ENCODE peak calls at places on chromosomes 2 and 18, in nine cellular contexts. One of them, this sample, is unnamed.

GRCh38 chr2:61182059-61182383 is 20.0 kb downstream of the C2orf74 start:
- DNase-seq in lower lobe of right lung: no peak
- DNase-seq in fibroblast of the aortic adventitia: no peak
- DNase-seq in SK-N-SH: no peak
- DNase-seq in testis: no peak
- DNase-seq in fibroblast of villous mesenchyme: no peak
- DNase-seq in bronchial epithelial cell: no peak
- DNase-seq in psoas muscle: no peak
- DNase-seq in astrocyte of the spinal cord: no peak
- DNase-seq in this sample: no peak

GRCh38 chr2:34552337-34552736 is 953.2 kb upstream of the FAM98A start:
- DNase-seq in lower lobe of right lung: no peak
- DNase-seq in bronchial epithelial cell: no peak
- DNase-seq in SK-N-SH: no peak
- DNase-seq in fibroblast of the aortic adventitia: no peak
- DNase-seq in fibroblast of villous mesenchyme: no peak
- DNase-seq in psoas muscle: no peak
- DNase-seq in astrocyte of the spinal cord: no peak
- DNase-seq in testis: no peak
- DNase-seq in this sample: no peak

GRCh38 chr2:113124181-113124961 is 3.0 kb upstream of the IL1RN start:
- DNase-seq in fibroblast of the aortic adventitia: peak
- DNase-seq in testis: no peak
- DNase-seq in fibroblast of villous mesenchyme: peak
- DNase-seq in lower lobe of right lung: no peak
- DNase-seq in bronchial epithelial cell: peak
- DNase-seq in psoas muscle: no peak
- DNase-seq in SK-N-SH: no peak
- DNase-seq in astrocyte of the spinal cord: peak
- DNase-seq in this sample: no peak

GRCh38 chr2:183060500-183061231 is 17.9 kb upstream of the DUSP19 start:
- DNase-seq in SK-N-SH: no peak
- DNase-seq in fibroblast of the aortic adventitia: no peak
- DNase-seq in testis: no peak
- DNase-seq in lower lobe of right lung: no peak
- DNase-seq in psoas muscle: no peak
- DNase-seq in fibroblast of villous mesenchyme: no peak
- DNase-seq in bronchial epithelial cell: no peak
- DNase-seq in astrocyte of the spinal cord: no peak
- DNase-seq in this sample: no peak

GRCh38 chr18:58310517-58310916 is 266.5 kb downstream of the NEDD4L start:
- DNase-seq in lower lobe of right lung: peak
- DNase-seq in bronchial epithelial cell: peak
- DNase-seq in astrocyte of the spinal cord: no peak
- DNase-seq in testis: no peak
- DNase-seq in fibroblast of villous mesenchyme: no peak
- DNase-seq in psoas muscle: peak
- DNase-seq in fibroblast of the aortic adventitia: no peak
- DNase-seq in SK-N-SH: no peak
- DNase-seq in this sample: no peak

GRCh38 chr18:30568333-30568732 is 474.2 kb downstream of the DSC3 start:
- DNase-seq in lower lobe of right lung: no peak
- DNase-seq in fibroblast of the aortic adventitia: no peak
- DNase-seq in astrocyte of the spinal cord: no peak
- DNase-seq in psoas muscle: no peak
- DNase-seq in testis: no peak
- DNase-seq in SK-N-SH: no peak
- DNase-seq in fibroblast of villous mesenchyme: no peak
- DNase-seq in bronchial epithelial cell: no peak
- DNase-seq in this sample: no peak

GRCh38 chr2:123380536-123380935 is 644.6 kb upstream of the CNTNAP5 start:
- DNase-seq in astrocyte of the spinal cord: no peak
- DNase-seq in fibroblast of villous mesenchyme: no peak
- DNase-seq in lower lobe of right lung: no peak
- DNase-seq in psoas muscle: no peak
- DNase-seq in fibroblast of the aortic adventitia: no peak
- DNase-seq in SK-N-SH: no peak
- DNase-seq in bronchial epithelial cell: no peak
- DNase-seq in testis: no peak
- DNase-seq in this sample: no peak

GRCh38 chr2:61520261-61520660 is 17.9 kb downstream of the XPO1 start:
- DNase-seq in lower lobe of right lung: no peak
- DNase-seq in bronchial epithelial cell: peak
- DNase-seq in testis: peak
- DNase-seq in psoas muscle: no peak
- DNase-seq in fibroblast of villous mesenchyme: no peak
- DNase-seq in SK-N-SH: no peak
- DNase-seq in fibroblast of the aortic adventitia: no peak
- DNase-seq in astrocyte of the spinal cord: no peak
- DNase-seq in this sample: no peak

GRCh38 chr2:191086707-191087106 is 64.1 kb downstream of the STAT4 start:
- DNase-seq in fibroblast of the aortic adventitia: no peak
- DNase-seq in fibroblast of villous mesenchyme: peak
- DNase-seq in bronchial epithelial cell: no peak
- DNase-seq in lower lobe of right lung: no peak
- DNase-seq in astrocyte of the spinal cord: no peak
- DNase-seq in SK-N-SH: no peak
- DNase-seq in testis: no peak
- DNase-seq in psoas muscle: no peak
- DNase-seq in this sample: no peak

GRCh38 chr2:212392048-212392447 is 146.6 kb downstream of the ERBB4 start:
- DNase-seq in psoas muscle: no peak
- DNase-seq in testis: no peak
- DNase-seq in astrocyte of the spinal cord: peak
- DNase-seq in fibroblast of the aortic adventitia: peak
- DNase-seq in bronchial epithelial cell: peak
- DNase-seq in lower lobe of right lung: no peak
- DNase-seq in fibroblast of villous mesenchyme: no peak
- DNase-seq in SK-N-SH: no peak
- DNase-seq in this sample: no peak

GRCh38 chr2:226977775-226978190 is 141.9 kb downstream of the RHBDD1 start:
- DNase-seq in bronchial epithelial cell: peak
- DNase-seq in testis: no peak
- DNase-seq in fibroblast of the aortic adventitia: peak
- DNase-seq in fibroblast of villous mesenchyme: peak
- DNase-seq in psoas muscle: no peak
- DNase-seq in lower lobe of right lung: no peak
- DNase-seq in astrocyte of the spinal cord: peak
- DNase-seq in SK-N-SH: peak
- DNase-seq in this sample: no peak

GRCh38 chr2:102399499-102400141 is 23.3 kb upstream of the IL18RAP start:
- DNase-seq in astrocyte of the spinal cord: no peak
- DNase-seq in lower lobe of right lung: no peak
- DNase-seq in psoas muscle: no peak
- DNase-seq in testis: no peak
- DNase-seq in SK-N-SH: no peak
- DNase-seq in fibroblast of the aortic adventitia: no peak
- DNase-seq in bronchial epithelial cell: no peak
- DNase-seq in fibroblast of villous mesenchyme: no peak
- DNase-seq in this sample: no peak

GRCh38 chr18:22385718-22386117 is 32.0 kb downstream of the CTAGE1 start:
- DNase-seq in bronchial epithelial cell: peak
- DNase-seq in testis: no peak
- DNase-seq in astrocyte of the spinal cord: peak
- DNase-seq in fibroblast of villous mesenchyme: peak
- DNase-seq in lower lobe of right lung: no peak
- DNase-seq in SK-N-SH: no peak
- DNase-seq in psoas muscle: no peak
- DNase-seq in fibroblast of the aortic adventitia: peak
- DNase-seq in this sample: no peak

GRCh38 chr2:38168710-38169480 is 92.9 kb upstream of the CYP1B1 start:
- DNase-seq in testis: no peak
- DNase-seq in bronchial epithelial cell: peak
- DNase-seq in fibroblast of the aortic adventitia: no peak
- DNase-seq in fibroblast of villous mesenchyme: peak
- DNase-seq in psoas muscle: no peak
- DNase-seq in astrocyte of the spinal cord: peak
- DNase-seq in SK-N-SH: no peak
- DNase-seq in lower lobe of right lung: no peak
- DNase-seq in this sample: peak

GRCh38 chr2:33441235-33441810 is 35.1 kb upstream of the RASGRP3 start:
- DNase-seq in bronchial epithelial cell: peak
- DNase-seq in SK-N-SH: peak
- DNase-seq in lower lobe of right lung: no peak
- DNase-seq in psoas muscle: no peak
- DNase-seq in astrocyte of the spinal cord: peak
- DNase-seq in fibroblast of villous mesenchyme: peak
- DNase-seq in testis: peak
- DNase-seq in fibroblast of the aortic adventitia: peak
- DNase-seq in this sample: peak

GRCh38 chr2:26456701-26457224 is 21.2 kb downstream of the OTOF start:
- DNase-seq in psoas muscle: no peak
- DNase-seq in lower lobe of right lung: peak
- DNase-seq in testis: peak
- DNase-seq in astrocyte of the spinal cord: no peak
- DNase-seq in SK-N-SH: no peak
- DNase-seq in fibroblast of the aortic adventitia: no peak
- DNase-seq in fibroblast of villous mesenchyme: no peak
- DNase-seq in bronchial epithelial cell: peak
- DNase-seq in this sample: no peak

GRCh38 chr18:78721281-78721949 is 258.2 kb upstream of the SALL3 start:
- DNase-seq in psoas muscle: no peak
- DNase-seq in testis: no peak
- DNase-seq in fibroblast of villous mesenchyme: no peak
- DNase-seq in astrocyte of the spinal cord: no peak
- DNase-seq in bronchial epithelial cell: no peak
- DNase-seq in fibroblast of the aortic adventitia: no peak
- DNase-seq in SK-N-SH: no peak
- DNase-seq in lower lobe of right lung: no peak
- DNase-seq in this sample: no peak

GRCh38 chr2:28600176-28600575 is 104.3 kb downstream of the PLB1 start:
- DNase-seq in SK-N-SH: no peak
- DNase-seq in lower lobe of right lung: no peak
- DNase-seq in psoas muscle: no peak
- DNase-seq in fibroblast of the aortic adventitia: no peak
- DNase-seq in fibroblast of villous mesenchyme: no peak
- DNase-seq in bronchial epithelial cell: no peak
- DNase-seq in astrocyte of the spinal cord: no peak
- DNase-seq in testis: no peak
- DNase-seq in this sample: no peak
- H3K4me3 ChIP-seq in SK-N-SH: no peak
- H3K4me3 ChIP-seq in lower lobe of right lung: no peak
- H3K4me3 ChIP-seq in psoas muscle: no peak
- H3K4me3 ChIP-seq in fibroblast of the aortic adventitia: no peak
- H3K4me3 ChIP-seq in fibroblast of villous mesenchyme: no peak
- H3K4me3 ChIP-seq in bronchial epithelial cell: no peak
- H3K4me3 ChIP-seq in astrocyte of the spinal cord: no peak
- H3K4me3 ChIP-seq in testis: no peak
- H3K4me3 ChIP-seq in this sample: no peak

GRCh38 chr2:195252018-195252417 is 405.0 kb upstream of the SLC39A10 start:
- DNase-seq in SK-N-SH: no peak
- DNase-seq in bronchial epithelial cell: no peak
- DNase-seq in psoas muscle: no peak
- DNase-seq in fibroblast of villous mesenchyme: no peak
- DNase-seq in astrocyte of the spinal cord: no peak
- DNase-seq in lower lobe of right lung: no peak
- DNase-seq in fibroblast of the aortic adventitia: no peak
- DNase-seq in testis: no peak
- DNase-seq in this sample: peak
- TF ChIP-seq CTCF in SK-N-SH: no peak
- TF ChIP-seq CTCF in bronchial epithelial cell: no peak
- TF ChIP-seq CTCF in psoas muscle: no peak
- TF ChIP-seq CTCF in fibroblast of villous mesenchyme: no peak
- TF ChIP-seq CTCF in astrocyte of the spinal cord: no peak
- TF ChIP-seq CTCF in lower lobe of right lung: no peak
- TF ChIP-seq CTCF in fibroblast of the aortic adventitia: no peak
- TF ChIP-seq CTCF in testis: no peak
- TF ChIP-seq CTCF in this sample: peak

GRCh38 chr2:107777962-107778361 is 48.7 kb upstream of the RGPD4 start:
- DNase-seq in bronchial epithelial cell: peak
- DNase-seq in astrocyte of the spinal cord: no peak
- DNase-seq in SK-N-SH: no peak
- DNase-seq in lower lobe of right lung: no peak
- DNase-seq in psoas muscle: no peak
- DNase-seq in testis: no peak
- DNase-seq in fibroblast of the aortic adventitia: no peak
- DNase-seq in fibroblast of villous mesenchyme: no peak
- DNase-seq in this sample: no peak
- H3K4me3 ChIP-seq in bronchial epithelial cell: no peak
- H3K4me3 ChIP-seq in astrocyte of the spinal cord: no peak
- H3K4me3 ChIP-seq in SK-N-SH: no peak
- H3K4me3 ChIP-seq in lower lobe of right lung: no peak
- H3K4me3 ChIP-seq in psoas muscle: no peak
- H3K4me3 ChIP-seq in testis: no peak
- H3K4me3 ChIP-seq in fibroblast of the aortic adventitia: no peak
- H3K4me3 ChIP-seq in fibroblast of villous mesenchyme: no peak
- H3K4me3 ChIP-seq in this sample: no peak

GRCh38 chr18:74623047-74623816 is 25.6 kb downstream of the ZNF407 start:
- DNase-seq in bronchial epithelial cell: no peak
- DNase-seq in lower lobe of right lung: no peak
- DNase-seq in psoas muscle: no peak
- DNase-seq in astrocyte of the spinal cord: no peak
- DNase-seq in testis: no peak
- DNase-seq in fibroblast of villous mesenchyme: no peak
- DNase-seq in SK-N-SH: no peak
- DNase-seq in fibroblast of the aortic adventitia: peak
- DNase-seq in this sample: no peak
- TF ChIP-seq CTCF in bronchial epithelial cell: peak
- TF ChIP-seq CTCF in lower lobe of right lung: peak
- TF ChIP-seq CTCF in psoas muscle: peak
- TF ChIP-seq CTCF in astrocyte of the spinal cord: peak
- TF ChIP-seq CTCF in testis: peak
- TF ChIP-seq CTCF in fibroblast of villous mesenchyme: peak
- TF ChIP-seq CTCF in SK-N-SH: peak
- TF ChIP-seq CTCF in fibroblast of the aortic adventitia: peak
- TF ChIP-seq CTCF in this sample: peak

GRCh38 chr18:12477606-12478005 is 69.9 kb downstream of the PRELID3A start:
- DNase-seq in fibroblast of villous mesenchyme: no peak
- DNase-seq in lower lobe of right lung: no peak
- DNase-seq in fibroblast of the aortic adventitia: no peak
- DNase-seq in SK-N-SH: no peak
- DNase-seq in psoas muscle: no peak
- DNase-seq in bronchial epithelial cell: no peak
- DNase-seq in testis: no peak
- DNase-seq in astrocyte of the spinal cord: no peak
- DNase-seq in this sample: no peak
- H3K4me3 ChIP-seq in fibroblast of villous mesenchyme: no peak
- H3K4me3 ChIP-seq in lower lobe of right lung: no peak
- H3K4me3 ChIP-seq in fibroblast of the aortic adventitia: no peak
- H3K4me3 ChIP-seq in SK-N-SH: no peak
- H3K4me3 ChIP-seq in psoas muscle: no peak
- H3K4me3 ChIP-seq in bronchial epithelial cell: no peak
- H3K4me3 ChIP-seq in testis: no peak
- H3K4me3 ChIP-seq in astrocyte of the spinal cord: no peak
- H3K4me3 ChIP-seq in this sample: no peak

GRCh38 chr2:67581751-67582150 is 184.6 kb downstream of the ETAA1 start:
- DNase-seq in testis: no peak
- DNase-seq in psoas muscle: no peak
- DNase-seq in fibroblast of villous mesenchyme: no peak
- DNase-seq in lower lobe of right lung: no peak
- DNase-seq in astrocyte of the spinal cord: no peak
- DNase-seq in SK-N-SH: no peak
- DNase-seq in fibroblast of the aortic adventitia: no peak
- DNase-seq in bronchial epithelial cell: no peak
- DNase-seq in this sample: peak
- TF ChIP-seq CTCF in testis: no peak
- TF ChIP-seq CTCF in psoas muscle: no peak
- TF ChIP-seq CTCF in fibroblast of villous mesenchyme: peak
- TF ChIP-seq CTCF in lower lobe of right lung: no peak
- TF ChIP-seq CTCF in astrocyte of the spinal cord: no peak
- TF ChIP-seq CTCF in SK-N-SH: no peak
- TF ChIP-seq CTCF in fibroblast of the aortic adventitia: peak
- TF ChIP-seq CTCF in bronchial epithelial cell: no peak
- TF ChIP-seq CTCF in this sample: peak

This sample was measured in BE2C.